ENCODE peak calls at places on chromosomes 6 and 20, in nine cellular contexts. One of them, this sample, is unnamed.

GRCh38 chr6:157442296-157442695 is 61.3 kb downstream of the ZDHHC14 start:
- DNase-seq in NCI-H2171: no peak
- DNase-seq in NCI-H1092 treated with DMSO at 0.1 percent for 48 hours: no peak
- DNase-seq in A673: peak
- DNase-seq in stimulated activated CD4-positive, alpha-beta T cell treated with anti-CD3 and anti-CD28 coated beads, Interleukin-1b, Interleukin-23, amount 100 ng/mL, for 4 hours: no peak
- DNase-seq in stimulated activated naive B cell treated with anti-CD40 and anti-IgM and Interleukin-4, amounts not matched to agents 10 μg/mL and 1 μg/mL and 100 μg/mL, for 72 hours: no peak
- DNase-seq in body of pancreas: no peak
- DNase-seq in D721Med: no peak
- DNase-seq in skeletal muscle cell: peak
- DNase-seq in this sample: no peak

GRCh38 chr6:170485159-170485558 is 67.9 kb downstream of the PSMB1 start:
- DNase-seq in NCI-H2171: no peak
- DNase-seq in NCI-H1092 treated with DMSO at 0.1 percent for 48 hours: no peak
- DNase-seq in A673: peak
- DNase-seq in stimulated activated CD4-positive, alpha-beta T cell treated with anti-CD3 and anti-CD28 coated beads, Interleukin-1b, Interleukin-23, amount 100 ng/mL, for 4 hours: no peak
- DNase-seq in stimulated activated naive B cell treated with anti-CD40 and anti-IgM and Interleukin-4, amounts not matched to agents 10 μg/mL and 1 μg/mL and 100 μg/mL, for 72 hours: no peak
- DNase-seq in body of pancreas: no peak
- DNase-seq in D721Med: no peak
- DNase-seq in skeletal muscle cell: no peak
- DNase-seq in this sample: no peak

GRCh38 chr6:92201618-92202017 is 1217.7 kb downstream of the EPHA7 start:
- DNase-seq in NCI-H2171: no peak
- DNase-seq in NCI-H1092 treated with DMSO at 0.1 percent for 48 hours: no peak
- DNase-seq in A673: no peak
- DNase-seq in stimulated activated CD4-positive, alpha-beta T cell treated with anti-CD3 and anti-CD28 coated beads, Interleukin-1b, Interleukin-23, amount 100 ng/mL, for 4 hours: no peak
- DNase-seq in stimulated activated naive B cell treated with anti-CD40 and anti-IgM and Interleukin-4, amounts not matched to agents 10 μg/mL and 1 μg/mL and 100 μg/mL, for 72 hours: no peak
- DNase-seq in body of pancreas: no peak
- DNase-seq in D721Med: no peak
- DNase-seq in skeletal muscle cell: no peak
- DNase-seq in this sample: no peak

GRCh38 chr20:57251949-57252348 is 14.5 kb downstream of the BMP7 start:
- DNase-seq in NCI-H2171: no peak
- DNase-seq in NCI-H1092 treated with DMSO at 0.1 percent for 48 hours: no peak
- DNase-seq in A673: no peak
- DNase-seq in stimulated activated CD4-positive, alpha-beta T cell treated with anti-CD3 and anti-CD28 coated beads, Interleukin-1b, Interleukin-23, amount 100 ng/mL, for 4 hours: no peak
- DNase-seq in stimulated activated naive B cell treated with anti-CD40 and anti-IgM and Interleukin-4, amounts not matched to agents 10 μg/mL and 1 μg/mL and 100 μg/mL, for 72 hours: no peak
- DNase-seq in body of pancreas: no peak
- DNase-seq in D721Med: no peak
- DNase-seq in skeletal muscle cell: no peak
- DNase-seq in this sample: no peak

GRCh38 chr6:9126845-9127560 is 691.7 kb upstream of the SLC35B3 start:
- DNase-seq in NCI-H2171: peak
- DNase-seq in NCI-H1092 treated with DMSO at 0.1 percent for 48 hours: no peak
- DNase-seq in A673: peak
- DNase-seq in stimulated activated CD4-positive, alpha-beta T cell treated with anti-CD3 and anti-CD28 coated beads, Interleukin-1b, Interleukin-23, amount 100 ng/mL, for 4 hours: no peak
- DNase-seq in stimulated activated naive B cell treated with anti-CD40 and anti-IgM and Interleukin-4, amounts not matched to agents 10 μg/mL and 1 μg/mL and 100 μg/mL, for 72 hours: no peak
- DNase-seq in body of pancreas: no peak
- DNase-seq in D721Med: no peak
- DNase-seq in skeletal muscle cell: peak
- DNase-seq in this sample: no peak

GRCh38 chr6:47479874-47480273 is 2.3 kb downstream of the CD2AP start:
- DNase-seq in NCI-H2171: no peak
- DNase-seq in NCI-H1092 treated with DMSO at 0.1 percent for 48 hours: no peak
- DNase-seq in A673: no peak
- DNase-seq in stimulated activated CD4-positive, alpha-beta T cell treated with anti-CD3 and anti-CD28 coated beads, Interleukin-1b, Interleukin-23, amount 100 ng/mL, for 4 hours: no peak
- DNase-seq in stimulated activated naive B cell treated with anti-CD40 and anti-IgM and Interleukin-4, amounts not matched to agents 10 μg/mL and 1 μg/mL and 100 μg/mL, for 72 hours: no peak
- DNase-seq in body of pancreas: no peak
- DNase-seq in D721Med: no peak
- DNase-seq in skeletal muscle cell: no peak
- DNase-seq in this sample: no peak

GRCh38 chr6:1524040-1524480 is 85.7 kb upstream of the FOXC1 start:
- DNase-seq in NCI-H2171: no peak
- DNase-seq in NCI-H1092 treated with DMSO at 0.1 percent for 48 hours: no peak
- DNase-seq in A673: no peak
- DNase-seq in stimulated activated CD4-positive, alpha-beta T cell treated with anti-CD3 and anti-CD28 coated beads, Interleukin-1b, Interleukin-23, amount 100 ng/mL, for 4 hours: peak
- DNase-seq in stimulated activated naive B cell treated with anti-CD40 and anti-IgM and Interleukin-4, amounts not matched to agents 10 μg/mL and 1 μg/mL and 100 μg/mL, for 72 hours: peak
- DNase-seq in body of pancreas: peak
- DNase-seq in D721Med: no peak
- DNase-seq in skeletal muscle cell: peak
- DNase-seq in this sample: no peak

GRCh38 chr6:83592770-83593394 is 80.5 kb downstream of the PRSS35 start:
- DNase-seq in NCI-H2171: no peak
- DNase-seq in NCI-H1092 treated with DMSO at 0.1 percent for 48 hours: no peak
- DNase-seq in A673: peak
- DNase-seq in stimulated activated CD4-positive, alpha-beta T cell treated with anti-CD3 and anti-CD28 coated beads, Interleukin-1b, Interleukin-23, amount 100 ng/mL, for 4 hours: no peak
- DNase-seq in stimulated activated naive B cell treated with anti-CD40 and anti-IgM and Interleukin-4, amounts not matched to agents 10 μg/mL and 1 μg/mL and 100 μg/mL, for 72 hours: no peak
- DNase-seq in body of pancreas: no peak
- DNase-seq in D721Med: no peak
- DNase-seq in skeletal muscle cell: no peak
- DNase-seq in this sample: peak

GRCh38 chr20:2108987-2109386 is 7.4 kb downstream of the STK35 start:
- DNase-seq in NCI-H2171: no peak
- DNase-seq in NCI-H1092 treated with DMSO at 0.1 percent for 48 hours: no peak
- DNase-seq in A673: no peak
- DNase-seq in stimulated activated CD4-positive, alpha-beta T cell treated with anti-CD3 and anti-CD28 coated beads, Interleukin-1b, Interleukin-23, amount 100 ng/mL, for 4 hours: no peak
- DNase-seq in stimulated activated naive B cell treated with anti-CD40 and anti-IgM and Interleukin-4, amounts not matched to agents 10 μg/mL and 1 μg/mL and 100 μg/mL, for 72 hours: no peak
- DNase-seq in body of pancreas: no peak
- DNase-seq in D721Med: no peak
- DNase-seq in skeletal muscle cell: peak
- DNase-seq in this sample: no peak

This sample was measured in BE2C.